ENCODE peak calls at places on chromosome 3, in four cellular contexts. One of them, this sample, is unnamed.
A peak's percentile ranks its signal among the peaks of the same experiment; 100 is the strongest.

GRCh38 chr3:124761935-124762334 is 31.7 kb downstream of the UMPS start:
- DNase-seq in dorsolateral prefrontal cortex: no peak
- DNase-seq in fibroblast of lung: no peak
- DNase-seq in AG09309: no peak
- DNase-seq in this sample: no peak

GRCh38 chr3:120438971-120439370 is 11.8 kb downstream of the FSTL1 start:
- DNase-seq in dorsolateral prefrontal cortex: no peak
- DNase-seq in fibroblast of lung: peak; percentile 92
- DNase-seq in AG09309: no peak
- DNase-seq in this sample: no peak

GRCh38 chr3:126679831-126680677 is 24.0 kb upstream of the CHCHD6 start:
- DNase-seq in dorsolateral prefrontal cortex: no peak
- DNase-seq in fibroblast of lung: no peak
- DNase-seq in AG09309: no peak
- DNase-seq in this sample: no peak

GRCh38 chr3:46690798-46691197 is 2.7 kb downstream of the ALS2CL start:
- DNase-seq in dorsolateral prefrontal cortex: no peak
- DNase-seq in fibroblast of lung: no peak
- DNase-seq in AG09309: no peak
- DNase-seq in this sample: no peak

GRCh38 chr3:54374214-54374855 is 252.0 kb downstream of the CACNA2D3 start:
- DNase-seq in dorsolateral prefrontal cortex: no peak
- DNase-seq in fibroblast of lung: no peak
- DNase-seq in AG09309: no peak
- DNase-seq in this sample: peak; percentile 1

GRCh38 chr3:468172-468571 is 271.6 kb downstream of the CHL1 start:
- DNase-seq in dorsolateral prefrontal cortex: no peak
- DNase-seq in fibroblast of lung: no peak
- DNase-seq in AG09309: no peak
- DNase-seq in this sample: no peak

GRCh38 chr3:60046212-60046611 is 996.4 kb upstream of the CFAP20DC start:
- DNase-seq in dorsolateral prefrontal cortex: no peak
- DNase-seq in fibroblast of lung: no peak
- DNase-seq in AG09309: no peak
- DNase-seq in this sample: no peak

GRCh38 chr3:101131767-101132166 is 138.5 kb upstream of the ABI3BP start:
- DNase-seq in dorsolateral prefrontal cortex: no peak
- DNase-seq in fibroblast of lung: no peak
- DNase-seq in AG09309: no peak
- DNase-seq in this sample: no peak

GRCh38 chr3:195748661-195749060 is 27.9 kb downstream of the MUC20 start:
- DNase-seq in dorsolateral prefrontal cortex: no peak
- DNase-seq in fibroblast of lung: no peak
- DNase-seq in AG09309: no peak
- DNase-seq in this sample: no peak

GRCh38 chr3:15476378-15476777 is 45.1 kb downstream of the COLQ start:
- DNase-seq in dorsolateral prefrontal cortex: no peak
- DNase-seq in fibroblast of lung: peak; percentile 27
- DNase-seq in AG09309: no peak
- DNase-seq in this sample: no peak

GRCh38 chr3:61505197-61505596 is 56.2 kb upstream of the PTPRG start:
- DNase-seq in dorsolateral prefrontal cortex: no peak
- DNase-seq in fibroblast of lung: no peak
- DNase-seq in AG09309: no peak
- DNase-seq in this sample: no peak

GRCh38 chr3:67349551-67350174 is 304.7 kb downstream of the SUCLG2 start:
- DNase-seq in dorsolateral prefrontal cortex: no peak
- DNase-seq in fibroblast of lung: peak; percentile 59
- DNase-seq in AG09309: no peak
- DNase-seq in this sample: peak; percentile 43

GRCh38 chr3:57918123-57918837 is 89.9 kb upstream of the FLNB start:
- DNase-seq in dorsolateral prefrontal cortex: no peak
- DNase-seq in fibroblast of lung: peak; percentile 92
- DNase-seq in AG09309: peak; percentile 77
- DNase-seq in this sample: no peak

GRCh38 chr3:6644070-6644929 is 216.6 kb upstream of the GRM7 start:
- DNase-seq in dorsolateral prefrontal cortex: no peak
- DNase-seq in fibroblast of lung: no peak
- DNase-seq in AG09309: no peak
- DNase-seq in this sample: no peak

GRCh38 chr3:108953210-108953609 is 469 bp downstream of the GUCA1C start:
- DNase-seq in dorsolateral prefrontal cortex: no peak
- DNase-seq in fibroblast of lung: peak; percentile 55
- DNase-seq in AG09309: no peak
- DNase-seq in this sample: no peak

GRCh38 chr3:123688241-123688747 is 103.4 kb upstream of the HACD2 start:
- DNase-seq in dorsolateral prefrontal cortex: no peak
- DNase-seq in fibroblast of lung: peak; percentile 97
- DNase-seq in AG09309: peak; percentile 87
- DNase-seq in this sample: peak; percentile 72

GRCh38 chr3:194397757-194398312 is 1.2 kb downstream of the GP5 start:
- DNase-seq in dorsolateral prefrontal cortex: no peak
- DNase-seq in fibroblast of lung: peak; percentile 55
- DNase-seq in AG09309: no peak
- DNase-seq in this sample: no peak
- H3K4me3 ChIP-seq in dorsolateral prefrontal cortex: no peak overlapping the region
- H3K4me3 ChIP-seq in fibroblast of lung: peak overlapping the region; percentile 6
- H3K4me3 ChIP-seq in AG09309: no peak overlapping the region
- H3K4me3 ChIP-seq in this sample: no peak overlapping the region

GRCh38 chr3:112649478-112649735 is 8.5 kb upstream of the CCDC80 start:
- DNase-seq in dorsolateral prefrontal cortex: no peak
- DNase-seq in fibroblast of lung: peak; percentile 98
- DNase-seq in AG09309: peak; percentile 98
- DNase-seq in this sample: no peak

GRCh38 chr3:112651076-112651475 is 10.1 kb upstream of the CCDC80 start:
- DNase-seq in dorsolateral prefrontal cortex: no peak
- DNase-seq in fibroblast of lung: no peak
- DNase-seq in AG09309: no peak
- DNase-seq in this sample: no peak

GRCh38 chr3:112653209-112653871 is 12.4 kb upstream of the CCDC80 start:
- DNase-seq in dorsolateral prefrontal cortex: no peak
- DNase-seq in fibroblast of lung: peak; percentile 99
- DNase-seq in AG09309: peak; percentile 97
- DNase-seq in this sample: no peak

GRCh38 chr3:112651516-112651915 is 10.6 kb upstream of the CCDC80 start:
- DNase-seq in dorsolateral prefrontal cortex: no peak
- DNase-seq in fibroblast of lung: peak; percentile 92
- DNase-seq in AG09309: peak; percentile 61
- DNase-seq in this sample: no peak

DNA sequence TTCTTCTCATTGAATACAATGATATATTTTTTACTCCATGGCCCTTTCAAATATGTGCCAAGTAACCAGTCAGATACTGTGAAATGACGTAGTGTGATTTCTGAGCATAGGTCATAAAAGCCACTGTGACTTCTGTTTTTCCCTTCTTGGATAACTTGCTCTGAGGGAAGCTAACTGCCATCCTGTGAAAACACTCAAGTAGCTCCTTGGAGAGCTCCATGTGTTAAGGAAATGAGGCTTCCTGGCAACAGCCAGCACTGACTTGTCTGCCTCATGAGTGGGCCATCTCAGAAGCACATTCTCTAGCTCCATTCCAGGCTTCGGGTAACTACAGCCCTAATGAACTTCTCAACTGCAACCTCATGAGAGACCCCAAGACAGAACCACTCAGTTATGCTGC is 9.5 kb upstream of the CCDC80 start:
- DNase-seq in dorsolateral prefrontal cortex: no peak
- DNase-seq in fibroblast of lung: peak; percentile 77
- DNase-seq in AG09309: no peak
- DNase-seq in this sample: no peak
- TF ChIP-seq CTCF in dorsolateral prefrontal cortex: no peak
- TF ChIP-seq CTCF in fibroblast of lung: no peak
- TF ChIP-seq CTCF in AG09309: no peak
- TF ChIP-seq CTCF in this sample: no peak

GRCh38 chr3:146160233-146160963 is 586 bp downstream of the PLOD2 start:
- DNase-seq in dorsolateral prefrontal cortex: peak; percentile 46
- DNase-seq in fibroblast of lung: peak; percentile 87
- DNase-seq in AG09309: peak; percentile 38
- DNase-seq in this sample: no peak
- H3K4me3 ChIP-seq in dorsolateral prefrontal cortex: peak overlapping the region; percentile 67
- H3K4me3 ChIP-seq in fibroblast of lung: peak overlapping the region; percentile 92
- H3K4me3 ChIP-seq in AG09309: peak overlapping the region; percentile 70
- H3K4me3 ChIP-seq in this sample: peak overlapping the region; percentile 68

GRCh38 chr3:62833538-62833937 is 41.7 kb downstream of the CADPS start:
- DNase-seq in dorsolateral prefrontal cortex: no peak
- DNase-seq in fibroblast of lung: peak; percentile 19
- DNase-seq in AG09309: no peak
- DNase-seq in this sample: no peak
- TF ChIP-seq CTCF in dorsolateral prefrontal cortex: no peak
- TF ChIP-seq CTCF in fibroblast of lung: peak; percentile 42
- TF ChIP-seq CTCF in AG09309: peak; percentile 66
- TF ChIP-seq CTCF in this sample: peak; percentile 60

GRCh38 chr3:13286873-13287272 is 133.2 kb downstream of the NUP210 start:
- DNase-seq in dorsolateral prefrontal cortex: no peak
- DNase-seq in fibroblast of lung: no peak
- DNase-seq in AG09309: no peak
- DNase-seq in this sample: no peak
- H3K4me3 ChIP-seq in dorsolateral prefrontal cortex: no peak overlapping the region
- H3K4me3 ChIP-seq in fibroblast of lung: no peak overlapping the region
- H3K4me3 ChIP-seq in AG09309: no peak overlapping the region
- H3K4me3 ChIP-seq in this sample: no peak overlapping the region

GRCh38 chr3:43998374-43998840 is 243.3 kb upstream of the TOPAZ1 start:
- DNase-seq in dorsolateral prefrontal cortex: no peak
- DNase-seq in fibroblast of lung: no peak
- DNase-seq in AG09309: no peak
- DNase-seq in this sample: no peak

GRCh38 chr3:43995929-43996378 is 245.7 kb upstream of the TOPAZ1 start:
- DNase-seq in dorsolateral prefrontal cortex: no peak
- DNase-seq in fibroblast of lung: no peak
- DNase-seq in AG09309: no peak
- DNase-seq in this sample: no peak

GRCh38 chr3:43997788-43998373 is 243.8 kb upstream of the TOPAZ1 start:
- DNase-seq in dorsolateral prefrontal cortex: no peak
- DNase-seq in fibroblast of lung: no peak
- DNase-seq in AG09309: no peak
- DNase-seq in this sample: no peak

GRCh38 chr3:43995078-43995928 is 246.4 kb upstream of the TOPAZ1 start:
- DNase-seq in dorsolateral prefrontal cortex: peak; percentile 62
- DNase-seq in fibroblast of lung: peak; percentile 20
- DNase-seq in AG09309: no peak
- DNase-seq in this sample: no peak

DNA sequence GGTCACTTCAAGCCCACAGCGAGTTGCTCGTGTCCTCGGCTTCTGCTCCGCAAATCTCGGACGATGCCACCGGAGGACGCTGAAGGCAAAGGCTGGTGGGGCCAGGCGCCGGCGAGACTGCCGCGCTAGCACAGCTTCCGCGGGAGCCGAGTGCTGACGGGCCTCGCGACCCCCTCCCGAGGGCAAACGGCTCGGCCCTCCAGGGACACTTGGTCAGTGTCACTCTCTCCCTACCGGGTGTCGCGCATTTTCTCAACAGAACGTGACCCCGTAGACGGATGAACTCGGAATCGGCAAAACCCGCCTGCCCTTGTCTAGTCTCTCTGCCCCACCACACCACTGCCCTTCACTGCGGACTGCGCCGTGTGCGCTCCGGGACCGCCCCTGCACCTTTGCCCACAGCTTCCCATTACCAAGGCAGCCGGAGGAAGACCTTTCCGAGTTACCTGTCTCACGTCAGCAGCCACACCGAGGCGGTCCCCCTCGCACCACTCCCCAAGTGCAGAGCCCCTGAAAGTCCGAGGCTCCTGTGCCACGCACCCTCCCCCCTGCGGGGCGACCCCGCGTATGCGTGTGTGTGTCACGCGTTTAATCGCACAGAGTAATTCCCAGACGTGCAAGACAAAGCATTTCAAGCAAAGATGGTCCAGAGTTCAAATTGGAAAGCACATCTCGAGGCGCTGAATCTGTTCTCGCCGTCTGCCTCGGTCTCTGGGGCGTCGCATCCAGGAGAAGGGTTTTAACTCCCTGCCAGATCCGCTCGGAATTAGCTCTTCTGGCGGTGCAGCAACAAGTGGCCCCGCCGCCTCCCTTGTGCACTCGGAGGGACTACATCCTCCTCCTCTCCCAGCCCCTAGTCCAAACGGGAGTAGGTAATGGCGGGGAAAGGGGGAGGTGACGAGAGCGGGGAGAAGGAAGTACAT is 245.0 kb upstream of the TOPAZ1 start:
- DNase-seq in dorsolateral prefrontal cortex: no peak
- DNase-seq in fibroblast of lung: no peak
- DNase-seq in AG09309: no peak
- DNase-seq in this sample: no peak
- TF ChIP-seq CTCF in dorsolateral prefrontal cortex: peak; percentile 33
- TF ChIP-seq CTCF in fibroblast of lung: peak; percentile 47
- TF ChIP-seq CTCF in AG09309: peak; percentile 54
- TF ChIP-seq CTCF in this sample: peak; percentile 51

GRCh38 chr3:65595997-65596300 is 442.8 kb downstream of the MAGI1 start:
- DNase-seq in dorsolateral prefrontal cortex: no peak
- DNase-seq in fibroblast of lung: no peak
- DNase-seq in AG09309: no peak
- DNase-seq in this sample: no peak
- H3K4me3 ChIP-seq in dorsolateral prefrontal cortex: peak overlapping the region; percentile 50
- H3K4me3 ChIP-seq in fibroblast of lung: no peak overlapping the region
- H3K4me3 ChIP-seq in AG09309: no peak overlapping the region
- H3K4me3 ChIP-seq in this sample: no peak overlapping the region